ENCODE peak calls at places on chromosomes 6 and 20, in eight cellular contexts. U is OCI-LY7, M is ovary, X is A549, B is cardiac muscle cell, I is tibial nerve, O is transverse colon, A is body of pancreas. D is an unnamed sample.

GRCh38 chr6:160190974-160191373 is 67.6 kb downstream of the SLC22A2 start:
- DNase-seq in U (no peak), M (no peak), X (no peak), B (peak; percentile 25), I (no peak), O (no peak), A (peak; percentile 42), D (no peak)

GRCh38 chr6:112044856-112045255 is 9.0 kb upstream of the CCN6 start:
- DNase-seq in U (no peak), M (no peak), X (no peak), B (peak; percentile 85), I (no peak), O (no peak), A (no peak), D (no peak)

GRCh38 chr20:45863543-45864470 is 6.4 kb downstream of the ZSWIM3 start:
- DNase-seq in U (no peak), M (no peak), X (no peak), B (no peak), I (no peak), O (no peak), A (no peak), D (no peak)

GRCh38 chr20:57941121-57941522 is 231.3 kb upstream of the PMEPA1 start:
- DNase-seq in U (no peak), M (no peak), X (no peak), B (no peak), I (no peak), O (peak; percentile 74), A (peak; percentile 58), D (no peak)

GRCh38 chr6:11188161-11188915 is 44.1 kb downstream of the NEDD9 start:
- DNase-seq in U (no peak), M (no peak), X (peak; percentile 86), B (no peak), I (no peak), O (no peak), A (no peak), D (no peak)

GRCh38 chr20:9363673-9364072 is 150.7 kb upstream of the LAMP5 start:
- DNase-seq in U (no peak), M (no peak), X (no peak), B (no peak), I (no peak), O (no peak), A (no peak), D (no peak)

GRCh38 chr20:5119435-5120188 is at the start of gene PCNA:
- DNase-seq in U (peak; percentile 99), M (peak; percentile 94), X (peak; percentile 99), B (peak; percentile 98), I (peak; percentile 95), O (peak; percentile 98), A (peak; percentile 98), D (peak; percentile 99)

GRCh38 chr20:11850901-11851300 is 66.8 kb upstream of the BTBD3 start:
- DNase-seq in U (no peak), M (no peak), X (peak; percentile 9), B (peak; percentile 21), I (no peak), O (no peak), A (no peak), D (no peak)

GRCh38 chr6:36807750-36808149 is 31.5 kb downstream of the CPNE5 start:
- DNase-seq in U (no peak), M (no peak), X (no peak), B (no peak), I (no peak), O (no peak), A (no peak), D (no peak)

GRCh38 chr6:113908801-113909200 is 51.7 kb downstream of the MARCKS start:
- DNase-seq in U (no peak), M (no peak), X (no peak), B (peak; percentile 22), I (no peak), O (no peak), A (no peak), D (no peak)
- H3K4me3 ChIP-seq in U (no peak overlapping the region), M (no peak overlapping the region), X (no peak overlapping the region), B (no peak overlapping the region), I (no peak overlapping the region), O (no peak overlapping the region), A (no peak overlapping the region), D (no peak overlapping the region)

GRCh38 chr20:64075556-64075955 is 3.8 kb downstream of the RGS19 start:
- DNase-seq in U (no peak), M (no peak), X (no peak), B (no peak), I (no peak), O (no peak), A (no peak), D (no peak)

GRCh38 chr20:64077541-64077875 is 1.8 kb downstream of the RGS19 start:
- DNase-seq in U (no peak), M (no peak), X (no peak), B (no peak), I (no peak), O (no peak), A (no peak), D (no peak)

GRCh38 chr20:64074963-64075362 is 4.4 kb downstream of the RGS19 start:
- DNase-seq in U (no peak), M (no peak), X (no peak), B (no peak), I (no peak), O (no peak), A (no peak), D (no peak)

GRCh38 chr20:64077094-64077493 is 2.2 kb downstream of the RGS19 start:
- DNase-seq in U (peak; percentile 82), M (no peak), X (no peak), B (no peak), I (no peak), O (peak; percentile 48), A (no peak), D (no peak)

GRCh38 chr20:64076061-64076997 is 3.0 kb downstream of the RGS19 start:
- DNase-seq in U (no peak), M (no peak), X (no peak), B (no peak), I (no peak), O (no peak), A (no peak), D (no peak)
- H3K4me1 ChIP-seq in U (peaks cover 43% of the 10 kb centered on the region), M (no peaks in the 10 kb centered on the region), X (peaks cover 21% of the 10 kb centered on the region), B (peaks cover 8% of the 10 kb centered on the region), I (peaks cover 12% of the 10 kb centered on the region), O (peaks cover 19% of the 10 kb centered on the region), A (peaks cover 16% of the 10 kb centered on the region), D (peaks cover 41% of the 10 kb centered on the region)

DNA sequence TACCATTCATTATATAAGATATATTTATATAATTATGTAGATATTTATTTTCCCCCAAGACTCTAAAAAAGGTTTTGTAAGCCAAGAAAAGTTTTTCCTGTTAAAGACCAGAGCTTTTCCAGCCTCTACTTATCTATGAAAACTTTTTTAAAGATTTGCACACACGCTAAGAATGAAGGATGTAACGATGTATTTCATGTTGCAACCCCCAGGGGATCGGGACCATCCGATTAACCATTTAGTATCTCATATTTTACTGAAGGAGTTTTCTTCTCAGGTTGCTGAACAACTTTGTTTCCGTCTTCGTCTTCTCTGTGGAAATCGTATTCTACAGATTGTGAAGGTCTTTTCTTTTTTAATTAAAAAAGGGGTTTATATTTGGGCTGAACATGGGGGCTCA is 70.0 kb upstream of the SASH1 start:
- DNase-seq in U (no peak), M (no peak), X (no peak), B (peak; percentile 64), I (no peak), O (no peak), A (no peak), D (no peak)
- TF ChIP-seq CTCF in U (no peak), M (no peak), X (no peak), B (no peak), I (no peak), O (no peak), A (no peak), D (no peak)

DNA sequence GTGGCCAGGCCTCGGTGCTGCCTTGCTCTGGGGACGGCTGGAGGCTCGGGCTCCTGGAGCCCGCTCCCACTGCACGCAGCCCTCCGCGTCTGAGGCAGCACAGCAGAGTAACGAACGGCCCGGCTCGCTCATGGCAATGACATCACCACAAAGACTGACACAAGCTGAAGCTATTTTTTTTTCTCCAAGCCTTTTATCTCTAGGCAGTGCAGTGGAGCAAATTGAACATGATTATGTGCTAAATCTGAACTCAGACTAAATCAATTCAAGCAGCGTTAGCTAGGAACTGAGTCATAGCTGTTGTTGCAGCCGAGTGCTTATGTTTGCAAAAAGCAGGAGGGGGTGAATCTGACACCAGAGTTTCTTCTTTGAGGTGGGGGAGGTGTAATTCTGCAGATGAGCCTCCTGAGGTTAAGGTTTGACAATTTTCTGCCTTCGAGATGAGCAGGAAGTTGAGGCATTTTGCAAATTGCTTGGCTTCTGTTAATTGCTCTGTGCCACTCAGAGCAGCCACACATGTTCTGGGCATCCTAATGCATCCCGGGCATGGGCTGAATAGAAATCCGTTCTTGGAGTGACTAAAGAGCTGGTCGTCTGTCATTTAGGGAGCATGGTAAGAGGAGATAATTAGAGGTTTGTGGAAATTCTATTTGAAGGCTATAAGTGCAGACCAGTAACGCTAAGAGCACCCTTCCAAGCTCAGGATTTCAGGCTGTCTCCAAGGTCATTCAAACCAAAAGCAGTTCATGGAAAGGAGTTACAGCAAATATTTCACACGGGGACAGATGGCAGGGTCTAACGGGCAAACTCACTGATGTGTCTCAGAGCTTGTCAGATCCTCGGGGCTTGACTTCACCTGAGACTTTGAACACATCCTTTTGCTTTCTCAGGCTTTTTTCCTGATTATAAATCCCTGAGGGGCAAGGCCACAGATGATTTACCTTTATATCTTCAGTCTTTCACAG is 155.1 kb upstream of the ENPP5 start:
- DNase-seq in U (peak; percentile 7), M (peak; percentile 36), X (no peak), B (peak; percentile 37), I (no peak), O (no peak), A (no peak), D (no peak)
- H3K4me3 ChIP-seq in U (no peak overlapping the region), M (no peak overlapping the region), X (no peak overlapping the region), B (no peak overlapping the region), I (no peak overlapping the region), O (no peak overlapping the region), A (no peak overlapping the region), D (no peak overlapping the region)

GRCh38 chr6:31730631-31731086 is 1.6 kb upstream of the DDAH2 start:
- DNase-seq in U (no peak), M (peak; percentile 41), X (no peak), B (no peak), I (no peak), O (no peak), A (no peak), D (no peak)

GRCh38 chr6:31728767-31729514 is at the start of gene DDAH2:
- DNase-seq in U (no peak), M (peak; percentile 56), X (no peak), B (no peak), I (no peak), O (peak; percentile 33), A (no peak), D (peak; percentile 74)

GRCh38 chr6:31727717-31728671 is 1.1 kb downstream of the DDAH2 start:
- DNase-seq in U (peak; percentile 90), M (peak; percentile 49), X (no peak), B (no peak), I (no peak), O (no peak), A (no peak), D (peak; percentile 77)

GRCh38 chr6:31729979-31730630 is 1.0 kb upstream of the DDAH2 start:
- DNase-seq in U (peak; percentile 82), M (peak; percentile 96), X (peak; percentile 81), B (peak; percentile 93), I (peak; percentile 93), O (peak; percentile 90), A (peak; percentile 82), D (peak; percentile 95)

DNA sequence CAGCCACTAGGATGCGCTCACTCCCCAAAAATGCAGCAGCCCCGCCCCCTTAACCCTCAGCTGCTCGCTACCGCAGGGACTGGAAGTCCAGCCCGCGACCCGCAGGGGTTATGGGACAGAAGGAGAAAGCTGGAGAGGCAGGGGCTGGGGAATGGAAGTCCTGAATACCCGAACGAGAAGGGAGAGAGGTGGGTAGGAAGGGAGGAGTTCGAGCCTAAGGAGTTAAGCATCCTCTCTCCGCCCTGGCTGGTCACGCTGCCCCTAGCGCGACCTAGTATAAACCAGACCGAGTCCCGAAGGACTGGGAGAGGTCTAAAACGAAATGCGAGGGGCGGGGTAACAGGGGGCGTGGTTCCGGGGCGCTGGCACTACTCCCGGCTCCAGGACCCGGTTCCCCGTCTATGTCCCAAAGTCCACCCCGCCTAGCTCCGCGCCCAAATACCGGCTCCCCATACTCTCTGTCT is 448 bp upstream of the DDAH2 start:
- DNase-seq in U (peak; percentile 85), M (peak; percentile 92), X (peak; percentile 85), B (peak; percentile 89), I (peak; percentile 96), O (peak; percentile 97), A (peak; percentile 87), D (peak; percentile 95)
- H3K4me1 ChIP-seq in U (peaks cover 54% of the 10 kb centered on the region), M (peaks cover 7% of the 10 kb centered on the region), X (peaks cover 17% of the 10 kb centered on the region), B (peaks cover 4% of the 10 kb centered on the region), I (peaks cover 25% of the 10 kb centered on the region), O (peaks cover 69% of the 10 kb centered on the region), A (peaks cover 36% of the 10 kb centered on the region), D (no peaks in the 10 kb centered on the region)

D was measured in tibial artery.